ENCODE peak calls at places on chromosomes 5 and 9, in eight cellular contexts. S is amygdala; T is ELF-1; Z is GM23338; O is stimulated activated CD8-positive, alpha-beta memory T cell treated with anti-CD3 and anti-CD28 coated beads, Interleukin-7, amount 100 ng/mL, for 24 hours; R is stimulated activated CD4-positive, alpha-beta T cell treated with anti-CD3 and anti-CD28 coated beads, Interleukin-15, amount 100 ng/mL, for 24 hours; M is tibial nerve; L is CD4-positive, alpha-beta memory T cell. A is an unnamed sample.

GRCh38 chr5:151006704-151007334 is 13.6 kb upstream of the GPX3 start:
- DNase-seq in O (no peak), M (no peak), Z (no peak), R (no peak), S (no peak), T (no peak), L (no peak), A (no peak)

GRCh38 chr9:38621434-38622082 is 1.2 kb upstream of the ANKRD18A start:
- DNase-seq in R (peak; percentile 66), S (no peak), O (no peak), M (no peak), L (peak; percentile 59), T (no peak), Z (peak; percentile 65), A (peak; percentile 60)

GRCh38 chr5:72066658-72067057 is 40.6 kb upstream of the MAP1B start:
- DNase-seq in Z (no peak), M (no peak), O (no peak), L (no peak), T (peak; percentile 18), R (no peak), S (no peak), A (no peak)

GRCh38 chr9:105880517-105880916 is 186.2 kb downstream of the TMEM38B start:
- DNase-seq in L (no peak), T (no peak), O (no peak), M (no peak), S (no peak), Z (no peak), R (no peak), A (no peak)

GRCh38 chr9:107481035-107481434 is 8.5 kb downstream of the KLF4 start:
- DNase-seq in S (no peak), M (no peak), Z (no peak), O (no peak), T (no peak), R (no peak), L (no peak), A (no peak)

GRCh38 chr5:61489574-61489973 is 157.5 kb downstream of the ZSWIM6 start:
- DNase-seq in Z (no peak), M (no peak), O (no peak), L (no peak), S (no peak), T (no peak), R (no peak), A (no peak)

GRCh38 chr9:123322771-123323481 is 33.1 kb upstream of the CRB2 start:
- DNase-seq in T (peak; percentile 74), O (peak; percentile 24), R (peak; percentile 73), L (peak; percentile 75), S (no peak), Z (no peak), M (no peak), A (no peak)

GRCh38 chr5:80977764-80978163 is 17.6 kb downstream of the RASGRF2 start:
- DNase-seq in Z (no peak), T (no peak), R (no peak), S (no peak), M (no peak), L (no peak), O (no peak), A (no peak)

GRCh38 chr5:81164936-81165335 is 68.2 kb upstream of the CKMT2 start:
- DNase-seq in O (no peak), Z (peak; percentile 11), S (no peak), R (no peak), M (peak; percentile 49), L (no peak), T (no peak), A (no peak)

GRCh38 chr5:462051-462481 is 19.1 kb downstream of the EXOC3 start:
- DNase-seq in M (no peak), O (no peak), S (no peak), R (no peak), Z (no peak), T (no peak), L (no peak), A (no peak)

GRCh38 chr9:126397056-126397455 is 70.4 kb downstream of the MVB12B start:
- DNase-seq in R (peak; percentile 73), L (peak; percentile 77), Z (no peak), T (no peak), S (no peak), O (peak; percentile 21), M (no peak), A (no peak)

GRCh38 chr5:44927335-44927734 is 118.6 kb downstream of the MRPS30 start:
- DNase-seq in L (no peak), R (no peak), T (no peak), O (no peak), S (no peak), M (no peak), Z (no peak), A (no peak)

GRCh38 chr5:37478495-37478894 is 99.4 kb downstream of the WDR70 start:
- DNase-seq in R (no peak), O (no peak), L (no peak), Z (no peak), M (no peak), T (no peak), S (no peak), A (no peak)

GRCh38 chr5:177612215-177612673 is 12.3 kb downstream of the B4GALT7 start:
- DNase-seq in T (no peak), R (no peak), O (no peak), M (no peak), L (no peak), Z (no peak), S (no peak), A (no peak)

GRCh38 chr9:126981218-126981617 is 66.6 kb downstream of the RALGPS1 start:
- DNase-seq in R (no peak), M (no peak), T (no peak), O (no peak), Z (no peak), S (no peak), L (no peak), A (no peak)

GRCh38 chr5:16957305-16958165 is 21.4 kb upstream of the MYO10 start:
- DNase-seq in T (no peak), O (no peak), M (no peak), L (no peak), R (no peak), Z (no peak), S (no peak), A (no peak)

GRCh38 chr9:122126340-122127333 is 32.9 kb downstream of the NDUFA8 start:
- DNase-seq in S (no peak), T (peak; percentile 65), O (no peak), R (peak; percentile 24), Z (peak; percentile 86), L (no peak), M (no peak), A (no peak)

GRCh38 chr5:52693279-52693678 is 94.4 kb upstream of the ITGA1 start:
- DNase-seq in Z (peak; percentile 57), L (peak; percentile 25), M (peak; percentile 34), S (no peak), O (no peak), T (no peak), R (peak; percentile 34), A (no peak)

GRCh38 chr9:97366476-97366875 is 45.4 kb upstream of the TDRD7 start:
- DNase-seq in R (no peak), M (no peak), T (no peak), Z (no peak), S (no peak), L (no peak), O (no peak), A (no peak)

GRCh38 chr5:29930316-29930715 is 1263.2 kb upstream of the CDH6 start:
- DNase-seq in S (no peak), M (no peak), L (no peak), T (no peak), O (no peak), R (no peak), Z (peak; percentile 10), A (no peak)